ENCODE peak calls at places on chromosomes 16 and 17, in four cellular contexts. Q is K562, H is HepG2, Z is H1. A is an unnamed sample.
A peak's percentile ranks its signal among the peaks of the same experiment; 100 is the strongest.

GRCh38 chr16:62035115-62036092 is 834 bp downstream of the CDH8 start:
- DNase-seq in Q (no peak), H (no peak), Z (peak; percentile 86), A (no peak)

GRCh38 chr17:78108726-78109488 is 19.6 kb downstream of the TMC6 start:
- DNase-seq in Q (no peak), H (peak; percentile 35), Z (no peak), A (no peak)

GRCh38 chr17:48715496-48716399 is 6.6 kb downstream of the PRAC1 start:
- DNase-seq in Q (no peak), H (peak; percentile 42), Z (no peak), A (no peak)

GRCh38 chr16:31083081-31083480 is 5.7 kb downstream of the PRSS53 start:
- DNase-seq in Q (no peak), H (no peak), Z (no peak), A (no peak)

GRCh38 chr16:16788004-16788403 is 409.1 kb downstream of the NPIPA7 start:
- DNase-seq in Q (no peak), H (no peak), Z (no peak), A (no peak)

GRCh38 chr17:17557796-17558195 is 33.7 kb downstream of the PEMT start:
- DNase-seq in Q (no peak), H (no peak), Z (no peak), A (no peak)

GRCh38 chr16:73122604-73123386 is 74.9 kb upstream of the ZFHX3 start:
- DNase-seq in Q (no peak), H (no peak), Z (no peak), A (no peak)

GRCh38 chr17:5364156-5364555 is 55.3 kb downstream of the NUP88 start:
- DNase-seq in Q (no peak), H (no peak), Z (no peak), A (no peak)

GRCh38 chr16:927406-927805 is 43.4 kb downstream of the LMF1 start:
- DNase-seq in Q (no peak), H (no peak), Z (no peak), A (no peak)

GRCh38 chr17:9132944-9133610 is 111.8 kb downstream of the NTN1 start:
- DNase-seq in Q (no peak), H (no peak), Z (no peak), A (no peak)

GRCh38 chr17:41754066-41754465 is 19.6 kb upstream of the HAP1 start:
- DNase-seq in Q (no peak), H (no peak), Z (no peak), A (no peak)

GRCh38 chr16:66609139-66609510 is 4.6 kb downstream of the CMTM3 start:
- DNase-seq in Q (no peak), H (no peak), Z (no peak), A (no peak)

GRCh38 chr17:45101883-45102811 is 30.2 kb downstream of the PLCD3 start:
- DNase-seq in Q (no peak), H (peak; percentile 91), Z (no peak), A (no peak)

GRCh38 chr16:17591655-17592405 is 121.1 kb upstream of the XYLT1 start:
- DNase-seq in Q (no peak), H (no peak), Z (no peak), A (no peak)

GRCh38 chr17:245611-246010 is 64.2 kb upstream of the DOC2B start:
- DNase-seq in Q (no peak), H (no peak), Z (no peak), A (no peak)

GRCh38 chr16:29694384-29695195 is 15.6 kb downstream of the QPRT start:
- DNase-seq in Q (no peak), H (no peak), Z (no peak), A (no peak)

GRCh38 chr16:73669535-73670274 is 621.8 kb upstream of the ZFHX3 start:
- DNase-seq in Q (no peak), H (no peak), Z (no peak), A (no peak)

GRCh38 chr17:40906613-40907012 is 21.6 kb upstream of the KRT20 start:
- DNase-seq in Q (no peak), H (no peak), Z (no peak), A (no peak)

GRCh38 chr17:7023576-7024401 is 939 bp downstream of the BCL6B start:
- DNase-seq in Q (peak; percentile 95), H (no peak), Z (peak; percentile 100), A (peak; percentile 97)

GRCh38 chr16:65312071-65312470 is 190.2 kb upstream of the CDH11 start:
- DNase-seq in Q (no peak), H (no peak), Z (no peak), A (no peak)
- TF ChIP-seq EP300 in Q (no peak), H (no peak), Z (no peak), A (no peak)

DNA sequence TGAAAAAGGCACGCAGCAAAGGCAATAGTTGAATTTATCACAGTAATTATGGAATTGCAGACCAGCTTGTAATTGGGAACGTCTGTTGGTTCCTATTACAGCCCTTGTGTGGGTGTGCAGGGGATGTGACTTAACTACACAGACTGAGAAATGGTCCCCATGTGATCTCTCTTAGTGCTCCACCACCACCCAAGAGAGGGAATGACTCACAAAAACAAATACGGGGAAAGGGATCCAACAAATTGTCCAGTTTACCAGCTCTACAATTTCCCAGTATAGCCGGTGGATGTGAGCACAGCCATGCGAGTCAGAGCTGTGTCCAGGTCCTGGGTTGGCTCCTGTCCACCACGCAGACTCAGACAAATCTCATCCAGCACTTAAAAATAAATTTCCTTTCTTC is 337.9 kb downstream of the GRIN2A start:
- DNase-seq in Q (no peak), H (no peak), Z (no peak), A (no peak)
- TF ChIP-seq PHF8 in Q (no peak), H (no peak), Z (no peak), A (no peak)

GRCh38 chr16:85984211-85984880 is 85.4 kb downstream of the IRF8 start:
- DNase-seq in Q (no peak), H (no peak), Z (no peak), A (no peak)
- TF ChIP-seq JUN in Q (no peak), H (no peak), Z (no peak), A (no peak)

DNA sequence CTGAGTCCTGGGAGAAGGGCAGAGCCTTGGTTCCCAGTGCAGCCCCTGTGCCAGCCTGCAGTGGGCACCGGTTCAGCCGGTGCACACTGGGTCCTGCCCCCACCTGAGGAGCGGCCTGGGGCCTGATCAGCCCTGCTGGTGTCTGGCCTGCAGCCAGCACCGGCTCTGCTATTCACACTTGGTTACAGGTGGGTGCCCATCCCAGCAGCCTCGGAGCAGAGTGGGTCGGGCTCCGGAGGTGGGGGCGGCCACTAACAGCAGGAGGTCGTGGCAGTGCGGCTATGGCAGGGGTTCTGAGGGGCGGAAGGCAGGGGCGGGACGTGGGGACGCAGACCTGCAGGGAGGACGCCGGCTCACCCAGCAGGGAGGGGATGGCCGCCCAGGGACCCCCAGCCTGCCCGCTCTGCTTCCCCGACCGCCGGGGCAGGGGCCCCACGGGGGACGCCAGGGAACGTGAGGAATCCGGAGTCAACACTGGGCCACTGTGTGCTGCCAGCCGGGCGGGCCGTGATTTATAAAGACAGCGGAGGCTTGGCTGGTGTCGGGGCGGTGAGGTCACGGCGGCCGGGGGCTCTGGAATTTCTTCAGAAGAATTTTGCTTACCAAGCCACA is 20.3 kb downstream of the METRNL start:
- DNase-seq in Q (no peak), H (no peak), Z (no peak), A (no peak)
- TF ChIP-seq EP300 in Q (no peak), H (no peak), Z (no peak), A (no peak)

DNA sequence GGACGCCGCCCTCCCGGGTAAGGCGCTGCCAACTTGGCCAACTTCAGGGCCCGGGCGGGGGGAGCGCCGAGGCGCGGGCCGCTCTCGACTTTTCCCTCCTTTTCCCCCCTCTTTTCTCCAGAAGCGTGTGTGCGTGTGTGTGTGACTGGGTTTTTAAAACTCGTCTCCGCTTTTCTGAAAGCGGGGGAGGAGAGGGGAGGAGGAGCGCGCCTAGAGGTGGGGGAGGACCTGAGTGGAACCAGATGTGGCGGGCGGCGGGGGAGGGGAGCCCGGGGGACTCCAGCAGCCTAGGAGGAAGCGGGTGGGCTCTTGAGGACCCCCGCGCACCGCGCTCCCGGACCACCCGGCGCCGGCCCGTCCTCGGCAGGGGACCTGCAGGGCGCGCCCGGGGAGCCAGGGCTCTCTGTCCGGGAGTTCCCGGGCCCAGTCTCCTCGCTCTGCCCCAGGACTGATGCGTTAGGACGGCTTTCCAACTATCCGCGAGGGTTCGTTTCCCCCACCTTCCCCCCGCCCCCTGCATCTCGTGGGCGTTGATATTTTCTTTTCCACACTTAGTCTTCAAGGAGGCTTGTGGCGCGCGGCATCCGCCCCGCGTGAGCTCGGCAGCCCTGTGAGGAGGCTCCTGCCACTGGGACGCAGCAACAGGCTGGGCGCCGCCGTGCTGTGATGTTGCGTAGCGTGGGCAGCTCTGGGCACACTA is 584 bp downstream of the MRC2 start:
- DNase-seq in Q (peak; percentile 40), H (no peak), Z (no peak), A (peak; percentile 55)
- TF ChIP-seq PHF8 in Q (no peak), H (no peak), Z (no peak), A (peak; percentile 61)

DNA sequence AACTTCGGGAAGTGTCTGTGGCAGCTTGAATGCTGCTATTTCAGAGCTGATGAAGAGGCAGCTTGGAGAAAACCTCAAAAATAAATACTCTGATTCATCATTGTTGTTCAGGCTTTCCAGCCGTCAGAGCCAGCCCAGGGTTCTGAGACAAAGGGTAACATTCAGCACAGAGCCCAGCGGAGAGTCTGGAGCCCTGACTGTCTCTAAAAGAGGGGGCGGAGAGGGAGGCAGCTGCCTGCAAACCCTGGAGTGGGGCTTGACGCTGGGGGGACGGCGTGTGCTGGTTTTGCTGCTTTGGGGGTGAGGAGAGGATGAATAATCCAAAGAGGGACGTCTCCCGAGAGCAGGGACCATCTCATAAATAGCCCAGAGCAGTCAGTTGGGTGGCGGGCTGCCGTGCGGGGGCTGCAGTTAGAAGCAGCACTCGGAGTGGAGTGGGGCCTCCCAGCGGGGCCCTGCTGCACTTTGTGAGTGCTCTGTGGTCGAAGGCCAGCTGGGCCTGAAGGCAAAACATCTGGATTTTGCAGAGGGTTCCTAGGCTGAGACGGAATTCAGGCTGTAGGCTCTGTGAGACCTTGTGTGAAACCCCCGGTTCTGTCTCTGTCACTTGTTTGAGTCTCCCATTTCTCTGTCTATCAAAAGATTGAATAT is 237.8 kb downstream of the PRKCA start:
- DNase-seq in Q (no peak), H (peak; percentile 72), Z (peak; percentile 59), A (no peak)
- TF ChIP-seq JUN in Q (no peak), H (no peak), Z (no peak), A (no peak)